ENCODE peak calls at places on chromosomes 16 and 17, in eight cellular contexts. One of them, this sample, is unnamed.

GRCh38 chr17:57624390-57624789 is 120.7 kb downstream of the CCDC182 start:
- DNase-seq in left cardiac atrium: no peak
- DNase-seq in stimulated activated CD8-positive, alpha-beta memory T cell treated with anti-CD3 and anti-CD28 coated beads, Interleukin-7, amount 100 ng/mL, for 24 hours: no peak
- DNase-seq in lower lobe of right lung: no peak
- DNase-seq in thoracic aorta: no peak
- DNase-seq in M059J: no peak
- DNase-seq in amygdala: no peak
- DNase-seq in pancreas: no peak
- DNase-seq in this sample: peak

GRCh38 chr17:29572691-29573557 is 4.4 kb downstream of the TP53I13 start:
- DNase-seq in left cardiac atrium: peak
- DNase-seq in stimulated activated CD8-positive, alpha-beta memory T cell treated with anti-CD3 and anti-CD28 coated beads, Interleukin-7, amount 100 ng/mL, for 24 hours: no peak
- DNase-seq in lower lobe of right lung: peak
- DNase-seq in thoracic aorta: no peak
- DNase-seq in M059J: no peak
- DNase-seq in amygdala: peak
- DNase-seq in pancreas: peak
- DNase-seq in this sample: peak

GRCh38 chr16:85419503-85420408 is 193.4 kb upstream of the GSE1 start:
- DNase-seq in left cardiac atrium: peak
- DNase-seq in stimulated activated CD8-positive, alpha-beta memory T cell treated with anti-CD3 and anti-CD28 coated beads, Interleukin-7, amount 100 ng/mL, for 24 hours: no peak
- DNase-seq in lower lobe of right lung: peak
- DNase-seq in thoracic aorta: no peak
- DNase-seq in M059J: no peak
- DNase-seq in amygdala: no peak
- DNase-seq in pancreas: peak
- DNase-seq in this sample: peak

GRCh38 chr16:80084163-80084562 is 456.6 kb upstream of the DYNLRB2 start:
- DNase-seq in left cardiac atrium: no peak
- DNase-seq in stimulated activated CD8-positive, alpha-beta memory T cell treated with anti-CD3 and anti-CD28 coated beads, Interleukin-7, amount 100 ng/mL, for 24 hours: no peak
- DNase-seq in lower lobe of right lung: no peak
- DNase-seq in thoracic aorta: no peak
- DNase-seq in M059J: no peak
- DNase-seq in amygdala: no peak
- DNase-seq in pancreas: no peak
- DNase-seq in this sample: no peak

GRCh38 chr17:16989230-16989952 is 17.5 kb upstream of the TNFRSF13B start:
- DNase-seq in left cardiac atrium: no peak
- DNase-seq in stimulated activated CD8-positive, alpha-beta memory T cell treated with anti-CD3 and anti-CD28 coated beads, Interleukin-7, amount 100 ng/mL, for 24 hours: no peak
- DNase-seq in lower lobe of right lung: no peak
- DNase-seq in thoracic aorta: no peak
- DNase-seq in M059J: no peak
- DNase-seq in amygdala: no peak
- DNase-seq in pancreas: no peak
- DNase-seq in this sample: no peak

GRCh38 chr16:71430744-71431143 is 11.1 kb downstream of the TLE7 start:
- DNase-seq in left cardiac atrium: no peak
- DNase-seq in stimulated activated CD8-positive, alpha-beta memory T cell treated with anti-CD3 and anti-CD28 coated beads, Interleukin-7, amount 100 ng/mL, for 24 hours: no peak
- DNase-seq in lower lobe of right lung: no peak
- DNase-seq in thoracic aorta: no peak
- DNase-seq in M059J: no peak
- DNase-seq in amygdala: no peak
- DNase-seq in pancreas: no peak
- DNase-seq in this sample: no peak

GRCh38 chr17:28620010-28620409 is 6.0 kb upstream of the RSKR start:
- DNase-seq in left cardiac atrium: no peak
- DNase-seq in stimulated activated CD8-positive, alpha-beta memory T cell treated with anti-CD3 and anti-CD28 coated beads, Interleukin-7, amount 100 ng/mL, for 24 hours: no peak
- DNase-seq in lower lobe of right lung: no peak
- DNase-seq in thoracic aorta: no peak
- DNase-seq in M059J: no peak
- DNase-seq in amygdala: no peak
- DNase-seq in pancreas: no peak
- DNase-seq in this sample: no peak

GRCh38 chr16:31402687-31403086 is 9.6 kb downstream of the ITGAD start:
- DNase-seq in left cardiac atrium: no peak
- DNase-seq in stimulated activated CD8-positive, alpha-beta memory T cell treated with anti-CD3 and anti-CD28 coated beads, Interleukin-7, amount 100 ng/mL, for 24 hours: no peak
- DNase-seq in lower lobe of right lung: no peak
- DNase-seq in thoracic aorta: no peak
- DNase-seq in M059J: peak
- DNase-seq in amygdala: no peak
- DNase-seq in pancreas: no peak
- DNase-seq in this sample: no peak

GRCh38 chr17:9371019-9371418 is 204.6 kb downstream of the STX8 start:
- DNase-seq in left cardiac atrium: no peak
- DNase-seq in stimulated activated CD8-positive, alpha-beta memory T cell treated with anti-CD3 and anti-CD28 coated beads, Interleukin-7, amount 100 ng/mL, for 24 hours: no peak
- DNase-seq in lower lobe of right lung: no peak
- DNase-seq in thoracic aorta: no peak
- DNase-seq in M059J: peak
- DNase-seq in amygdala: no peak
- DNase-seq in pancreas: no peak
- DNase-seq in this sample: no peak

GRCh38 chr17:68399638-68400403 is 57.5 kb downstream of the WIPI1 start:
- DNase-seq in left cardiac atrium: no peak
- DNase-seq in stimulated activated CD8-positive, alpha-beta memory T cell treated with anti-CD3 and anti-CD28 coated beads, Interleukin-7, amount 100 ng/mL, for 24 hours: no peak
- DNase-seq in lower lobe of right lung: no peak
- DNase-seq in thoracic aorta: no peak
- DNase-seq in M059J: no peak
- DNase-seq in amygdala: no peak
- DNase-seq in pancreas: no peak
- DNase-seq in this sample: no peak

GRCh38 chr16:19691161-19691850 is 26.7 kb downstream of the KNOP1 start:
- DNase-seq in left cardiac atrium: peak
- DNase-seq in stimulated activated CD8-positive, alpha-beta memory T cell treated with anti-CD3 and anti-CD28 coated beads, Interleukin-7, amount 100 ng/mL, for 24 hours: no peak
- DNase-seq in lower lobe of right lung: no peak
- DNase-seq in thoracic aorta: no peak
- DNase-seq in M059J: peak
- DNase-seq in amygdala: peak
- DNase-seq in pancreas: no peak
- DNase-seq in this sample: no peak

GRCh38 chr16:80693553-80693952 is 110.8 kb downstream of the CDYL2 start:
- DNase-seq in left cardiac atrium: no peak
- DNase-seq in stimulated activated CD8-positive, alpha-beta memory T cell treated with anti-CD3 and anti-CD28 coated beads, Interleukin-7, amount 100 ng/mL, for 24 hours: no peak
- DNase-seq in lower lobe of right lung: no peak
- DNase-seq in thoracic aorta: no peak
- DNase-seq in M059J: peak
- DNase-seq in amygdala: no peak
- DNase-seq in pancreas: no peak
- DNase-seq in this sample: no peak

GRCh38 chr17:1232331-1232730 is 37.9 kb upstream of the BHLHA9 start:
- DNase-seq in left cardiac atrium: no peak
- DNase-seq in stimulated activated CD8-positive, alpha-beta memory T cell treated with anti-CD3 and anti-CD28 coated beads, Interleukin-7, amount 100 ng/mL, for 24 hours: no peak
- DNase-seq in lower lobe of right lung: no peak
- DNase-seq in thoracic aorta: no peak
- DNase-seq in M059J: no peak
- DNase-seq in amygdala: no peak
- DNase-seq in pancreas: no peak
- DNase-seq in this sample: no peak

GRCh38 chr16:3038896-3039295 is 2.2 kb upstream of the BICDL2 start:
- DNase-seq in left cardiac atrium: no peak
- DNase-seq in stimulated activated CD8-positive, alpha-beta memory T cell treated with anti-CD3 and anti-CD28 coated beads, Interleukin-7, amount 100 ng/mL, for 24 hours: no peak
- DNase-seq in lower lobe of right lung: no peak
- DNase-seq in thoracic aorta: no peak
- DNase-seq in M059J: no peak
- DNase-seq in amygdala: no peak
- DNase-seq in pancreas: no peak
- DNase-seq in this sample: no peak

GRCh38 chr16:18805257-18805773 is 4.0 kb upstream of the ARL6IP1 start:
- DNase-seq in left cardiac atrium: no peak
- DNase-seq in stimulated activated CD8-positive, alpha-beta memory T cell treated with anti-CD3 and anti-CD28 coated beads, Interleukin-7, amount 100 ng/mL, for 24 hours: no peak
- DNase-seq in lower lobe of right lung: no peak
- DNase-seq in thoracic aorta: no peak
- DNase-seq in M059J: no peak
- DNase-seq in amygdala: no peak
- DNase-seq in pancreas: no peak
- DNase-seq in this sample: no peak

GRCh38 chr17:31489295-31490018 is 98.0 kb downstream of the RAB11FIP4 start:
- DNase-seq in left cardiac atrium: no peak
- DNase-seq in stimulated activated CD8-positive, alpha-beta memory T cell treated with anti-CD3 and anti-CD28 coated beads, Interleukin-7, amount 100 ng/mL, for 24 hours: no peak
- DNase-seq in lower lobe of right lung: peak
- DNase-seq in thoracic aorta: no peak
- DNase-seq in M059J: no peak
- DNase-seq in amygdala: no peak
- DNase-seq in pancreas: peak
- DNase-seq in this sample: no peak

GRCh38 chr16:29232811-29233704 is 173.5 kb downstream of the NPIPB11 start:
- DNase-seq in left cardiac atrium: no peak
- DNase-seq in stimulated activated CD8-positive, alpha-beta memory T cell treated with anti-CD3 and anti-CD28 coated beads, Interleukin-7, amount 100 ng/mL, for 24 hours: no peak
- DNase-seq in lower lobe of right lung: no peak
- DNase-seq in thoracic aorta: no peak
- DNase-seq in M059J: no peak
- DNase-seq in amygdala: no peak
- DNase-seq in pancreas: no peak
- DNase-seq in this sample: no peak

GRCh38 chr16:81997738-81998137 is 13.5 kb downstream of the SDR42E1 start:
- DNase-seq in left cardiac atrium: no peak
- DNase-seq in stimulated activated CD8-positive, alpha-beta memory T cell treated with anti-CD3 and anti-CD28 coated beads, Interleukin-7, amount 100 ng/mL, for 24 hours: no peak
- DNase-seq in lower lobe of right lung: no peak
- DNase-seq in thoracic aorta: no peak
- DNase-seq in M059J: peak
- DNase-seq in amygdala: no peak
- DNase-seq in pancreas: no peak
- DNase-seq in this sample: no peak

GRCh38 chr16:12356622-12357365 is 380.3 kb downstream of the SNX29 start:
- DNase-seq in left cardiac atrium: no peak
- DNase-seq in stimulated activated CD8-positive, alpha-beta memory T cell treated with anti-CD3 and anti-CD28 coated beads, Interleukin-7, amount 100 ng/mL, for 24 hours: no peak
- DNase-seq in lower lobe of right lung: no peak
- DNase-seq in thoracic aorta: no peak
- DNase-seq in M059J: no peak
- DNase-seq in amygdala: no peak
- DNase-seq in pancreas: no peak
- DNase-seq in this sample: no peak

GRCh38 chr17:41680426-41681040 is 8.2 kb upstream of the EIF1 start:
- DNase-seq in left cardiac atrium: no peak
- DNase-seq in stimulated activated CD8-positive, alpha-beta memory T cell treated with anti-CD3 and anti-CD28 coated beads, Interleukin-7, amount 100 ng/mL, for 24 hours: no peak
- DNase-seq in lower lobe of right lung: no peak
- DNase-seq in thoracic aorta: no peak
- DNase-seq in M059J: no peak
- DNase-seq in amygdala: no peak
- DNase-seq in pancreas: no peak
- DNase-seq in this sample: no peak

GRCh38 chr17:5588584-5588983 is 4.3 kb upstream of the NLRP1 start:
- DNase-seq in left cardiac atrium: no peak
- DNase-seq in stimulated activated CD8-positive, alpha-beta memory T cell treated with anti-CD3 and anti-CD28 coated beads, Interleukin-7, amount 100 ng/mL, for 24 hours: no peak
- DNase-seq in lower lobe of right lung: no peak
- DNase-seq in thoracic aorta: no peak
- DNase-seq in M059J: no peak
- DNase-seq in amygdala: no peak
- DNase-seq in pancreas: no peak
- DNase-seq in this sample: no peak

GRCh38 chr17:77366206-77366557 is 225.4 kb downstream of the SEC14L1 start:
- DNase-seq in left cardiac atrium: no peak
- DNase-seq in stimulated activated CD8-positive, alpha-beta memory T cell treated with anti-CD3 and anti-CD28 coated beads, Interleukin-7, amount 100 ng/mL, for 24 hours: no peak
- DNase-seq in lower lobe of right lung: no peak
- DNase-seq in thoracic aorta: no peak
- DNase-seq in M059J: no peak
- DNase-seq in amygdala: no peak
- DNase-seq in pancreas: no peak
- DNase-seq in this sample: no peak

GRCh38 chr17:74361613-74362391 is at the start of gene BTBD17:
- DNase-seq in left cardiac atrium: peak
- DNase-seq in stimulated activated CD8-positive, alpha-beta memory T cell treated with anti-CD3 and anti-CD28 coated beads, Interleukin-7, amount 100 ng/mL, for 24 hours: no peak
- DNase-seq in lower lobe of right lung: peak
- DNase-seq in thoracic aorta: no peak
- DNase-seq in M059J: peak
- DNase-seq in amygdala: peak
- DNase-seq in pancreas: peak
- DNase-seq in this sample: no peak

GRCh38 chr17:28118362-28118761 is 75.9 kb downstream of the NLK start:
- DNase-seq in left cardiac atrium: no peak
- DNase-seq in stimulated activated CD8-positive, alpha-beta memory T cell treated with anti-CD3 and anti-CD28 coated beads, Interleukin-7, amount 100 ng/mL, for 24 hours: no peak
- DNase-seq in lower lobe of right lung: no peak
- DNase-seq in thoracic aorta: no peak
- DNase-seq in M059J: no peak
- DNase-seq in amygdala: no peak
- DNase-seq in pancreas: no peak
- DNase-seq in this sample: no peak

GRCh38 chr17:47918991-47919390 is 22.4 kb upstream of the PNPO start:
- DNase-seq in left cardiac atrium: no peak
- DNase-seq in stimulated activated CD8-positive, alpha-beta memory T cell treated with anti-CD3 and anti-CD28 coated beads, Interleukin-7, amount 100 ng/mL, for 24 hours: no peak
- DNase-seq in lower lobe of right lung: no peak
- DNase-seq in thoracic aorta: no peak
- DNase-seq in M059J: no peak
- DNase-seq in amygdala: no peak
- DNase-seq in pancreas: no peak
- DNase-seq in this sample: no peak

GRCh38 chr17:50459081-50459676 is 9.5 kb downstream of the CHAD start:
- DNase-seq in left cardiac atrium: no peak
- DNase-seq in stimulated activated CD8-positive, alpha-beta memory T cell treated with anti-CD3 and anti-CD28 coated beads, Interleukin-7, amount 100 ng/mL, for 24 hours: no peak
- DNase-seq in lower lobe of right lung: no peak
- DNase-seq in thoracic aorta: no peak
- DNase-seq in M059J: peak
- DNase-seq in amygdala: no peak
- DNase-seq in pancreas: no peak
- DNase-seq in this sample: no peak

GRCh38 chr17:8831234-8831849 is 32.2 kb upstream of the MFSD6L start:
- DNase-seq in left cardiac atrium: no peak
- DNase-seq in stimulated activated CD8-positive, alpha-beta memory T cell treated with anti-CD3 and anti-CD28 coated beads, Interleukin-7, amount 100 ng/mL, for 24 hours: no peak
- DNase-seq in lower lobe of right lung: no peak
- DNase-seq in thoracic aorta: no peak
- DNase-seq in M059J: no peak
- DNase-seq in amygdala: no peak
- DNase-seq in pancreas: no peak
- DNase-seq in this sample: no peak

GRCh38 chr17:79529661-79530081 is 81.2 kb downstream of the RBFOX3 start:
- DNase-seq in left cardiac atrium: no peak
- DNase-seq in stimulated activated CD8-positive, alpha-beta memory T cell treated with anti-CD3 and anti-CD28 coated beads, Interleukin-7, amount 100 ng/mL, for 24 hours: no peak
- DNase-seq in lower lobe of right lung: peak
- DNase-seq in thoracic aorta: no peak
- DNase-seq in M059J: no peak
- DNase-seq in amygdala: no peak
- DNase-seq in pancreas: peak
- DNase-seq in this sample: peak

GRCh38 chr17:14826361-14826760 is 438.8 kb downstream of the PMP22 start:
- DNase-seq in left cardiac atrium: no peak
- DNase-seq in stimulated activated CD8-positive, alpha-beta memory T cell treated with anti-CD3 and anti-CD28 coated beads, Interleukin-7, amount 100 ng/mL, for 24 hours: no peak
- DNase-seq in lower lobe of right lung: no peak
- DNase-seq in thoracic aorta: no peak
- DNase-seq in M059J: no peak
- DNase-seq in amygdala: no peak
- DNase-seq in pancreas: no peak
- DNase-seq in this sample: no peak

GRCh38 chr17:41302981-41303380 is 330 bp upstream of the KRTAP29-1 start:
- DNase-seq in left cardiac atrium: no peak
- DNase-seq in stimulated activated CD8-positive, alpha-beta memory T cell treated with anti-CD3 and anti-CD28 coated beads, Interleukin-7, amount 100 ng/mL, for 24 hours: no peak
- DNase-seq in lower lobe of right lung: no peak
- DNase-seq in thoracic aorta: no peak
- DNase-seq in M059J: no peak
- DNase-seq in amygdala: no peak
- DNase-seq in pancreas: no peak
- DNase-seq in this sample: no peak

GRCh38 chr17:35051579-35052239 is 11.8 kb downstream of the RFFL start:
- DNase-seq in left cardiac atrium: no peak
- DNase-seq in stimulated activated CD8-positive, alpha-beta memory T cell treated with anti-CD3 and anti-CD28 coated beads, Interleukin-7, amount 100 ng/mL, for 24 hours: no peak
- DNase-seq in lower lobe of right lung: no peak
- DNase-seq in thoracic aorta: no peak
- DNase-seq in M059J: peak
- DNase-seq in amygdala: no peak
- DNase-seq in pancreas: no peak
- DNase-seq in this sample: no peak